ENCODE peak calls at places on chromosomes 13 and 19, in six cellular contexts. G is A673, S is heart right ventricle, J is astrocyte of the spinal cord, N is RWPE1, R is H9. D is an unnamed sample.

GRCh38 chr13:77000475-77000874 is 8.6 kb downstream of the CLN5 start:
- DNase-seq in S (no peak), G (peak; percentile 29), R (no peak), J (peak; percentile 25), N (no peak), D (no peak)

GRCh38 chr13:30477346-30478235 is 11.9 kb upstream of the HMGB1 start:
- DNase-seq in G (no peak), R (peak; percentile 67), S (no peak), J (no peak), N (no peak), D (no peak)

GRCh38 chr13:109644069-109644750 is 142.2 kb downstream of the IRS2 start:
- DNase-seq in S (no peak), N (no peak), R (no peak), G (no peak), J (no peak), D (no peak)

GRCh38 chr19:40650749-40651305 is 39.6 kb downstream of the NUMBL start:
- DNase-seq in R (no peak), S (no peak), J (peak; percentile 73), N (no peak), G (no peak), D (no peak)

GRCh38 chr13:102197193-102197592 is 204.7 kb downstream of the FGF14 start:
- DNase-seq in N (no peak), S (no peak), R (peak; percentile 45), J (peak; percentile 10), G (peak; percentile 78), D (no peak)

GRCh38 chr19:4968462-4969291 is at the start of gene KDM4B:
- DNase-seq in R (peak; percentile 100), S (peak; percentile 99), G (peak; percentile 99), N (peak; percentile 99), J (peak; percentile 100), D (peak; percentile 99)

GRCh38 chr13:87093399-87093798 is 577.8 kb upstream of the SLITRK5 start:
- DNase-seq in G (no peak), S (no peak), N (no peak), R (no peak), J (no peak), D (no peak)

GRCh38 chr19:5216141-5216847 is 124.3 kb downstream of the PTPRS start:
- DNase-seq in S (no peak), R (no peak), N (no peak), J (no peak), G (no peak), D (no peak)

GRCh38 chr13:97932006-97932405 is 21.5 kb upstream of the IPO5 start:
- DNase-seq in R (no peak), S (no peak), J (no peak), N (no peak), G (no peak), D (no peak)

GRCh38 chr19:1907563-1908363 is 2.6 kb downstream of the ADAT3 start:
- DNase-seq in R (no peak), J (no peak), G (no peak), N (peak; percentile 50), S (no peak), D (no peak)

GRCh38 chr19:35266904-35267817 is 1.6 kb upstream of the USF2 start:
- DNase-seq in G (peak; percentile 32), J (no peak), R (peak; percentile 51), S (peak; percentile 68), N (no peak), D (no peak)

GRCh38 chr13:50990050-50990449 is 80.5 kb downstream of the RNASEH2B start:
- DNase-seq in S (no peak), G (no peak), N (no peak), J (no peak), R (no peak), D (no peak)

GRCh38 chr13:24270639-24271131 is 38.7 kb upstream of the C1QTNF9 start:
- DNase-seq in J (peak; percentile 61), R (no peak), G (peak; percentile 74), N (no peak), S (peak; percentile 68), D (no peak)

GRCh38 chr13:94345374-94346195 is 133.9 kb downstream of the DCT start:
- DNase-seq in G (peak; percentile 87), S (no peak), R (no peak), J (peak; percentile 54), N (peak; percentile 58), D (no peak)

GRCh38 chr19:14394167-14394566 is 12.9 kb downstream of the ADGRE5 start:
- DNase-seq in N (no peak), S (no peak), R (no peak), G (no peak), J (no peak), D (no peak)

GRCh38 chr13:45936621-45937020 is 85.1 kb upstream of the SIAH3 start:
- DNase-seq in J (no peak), S (no peak), N (no peak), R (no peak), G (no peak), D (no peak)

GRCh38 chr13:46211116-46211515 is 612 bp upstream of the LRRC63 start:
- DNase-seq in N (peak; percentile 9), J (peak; percentile 2), R (no peak), G (peak; percentile 67), S (no peak), D (no peak)

GRCh38 chr19:31432411-31432810 is 83.2 kb upstream of the TSHZ3 start:
- DNase-seq in J (no peak), S (no peak), N (no peak), G (no peak), R (no peak), D (no peak)

GRCh38 chr19:3986260-3987041 is 1.2 kb upstream of the EEF2 start:
- DNase-seq in R (peak; percentile 81), N (peak; percentile 57), J (peak; percentile 77), G (peak; percentile 92), S (no peak), D (no peak)

GRCh38 chr19:36526581-36526980 is 1.5 kb downstream of the ZNF260 start:
- DNase-seq in N (no peak), S (no peak), R (no peak), G (no peak), J (no peak), D (no peak)

GRCh38 chr13:98260357-98261164 is 83.5 kb upstream of the RNF113B start:
- DNase-seq in S (no peak), G (no peak), N (no peak), R (no peak), J (no peak), D (no peak)

GRCh38 chr13:71578048-71578447 is 289.0 kb downstream of the DACH1 start:
- DNase-seq in R (no peak), J (no peak), S (no peak), N (no peak), G (no peak), D (no peak)

GRCh38 chr13:106602178-106602577 is 34.2 kb upstream of the ARGLU1 start:
- DNase-seq in G (no peak), J (no peak), S (no peak), R (no peak), N (no peak), D (no peak)

GRCh38 chr13:110420626-110421025 is 113.5 kb downstream of the COL4A2 start:
- DNase-seq in N (no peak), S (no peak), R (no peak), J (no peak), G (no peak), D (no peak)

GRCh38 chr13:112118451-112119064 is 51.6 kb downstream of the SOX1 start:
- DNase-seq in G (no peak), R (no peak), N (no peak), J (no peak), S (no peak), D (no peak)

GRCh38 chr13:31200636-31200970 is 828 bp downstream of the B3GLCT start:
- DNase-seq in R (peak; percentile 47), J (peak; percentile 21), S (peak; percentile 66), N (peak; percentile 25), G (peak; percentile 58), D (peak; percentile 53)

GRCh38 chr13:94558721-94559120 is 37.2 kb downstream of the TGDS start:
- DNase-seq in R (no peak), G (peak; percentile 17), N (no peak), S (no peak), J (no peak), D (no peak)

GRCh38 chr19:55018216-55018615 is 19.8 kb downstream of the GP6 start:
- DNase-seq in N (no peak), S (no peak), G (no peak), J (no peak), R (no peak), D (no peak)

GRCh38 chr13:91312324-91312723 is 35.2 kb upstream of the MIR17HG start:
- DNase-seq in J (no peak), R (no peak), G (no peak), S (no peak), N (no peak), D (no peak)

GRCh38 chr19:45090034-45090433 is 2.9 kb upstream of the PPP1R37 start:
- DNase-seq in N (no peak), R (peak; percentile 90), J (no peak), S (no peak), G (no peak), D (no peak)
- TF ChIP-seq CTCF in N (no peak), R (peak; percentile 57), J (no peak), S (no peak), G (no peak), D (no peak)

GRCh38 chr19:48509467-48510194 is 2.0 kb downstream of the LMTK3 start:
- DNase-seq in N (no peak), S (no peak), R (peak; percentile 53), J (no peak), G (peak; percentile 52), D (no peak)
- TF ChIP-seq CTCF in N (no peak), S (no peak), R (no peak), J (no peak), G (no peak), D (no peak)

GRCh38 chr19:11460207-11460606 is 20.6 kb downstream of the ELAVL3 start:
- DNase-seq in N (no peak), G (no peak), S (no peak), J (no peak), R (no peak), D (no peak)
- TF ChIP-seq CTCF in N (peak; percentile 15), G (peak; percentile 43), S (peak; percentile 25), J (no peak), R (peak; percentile 53), D (peak; percentile 29)

DNA sequence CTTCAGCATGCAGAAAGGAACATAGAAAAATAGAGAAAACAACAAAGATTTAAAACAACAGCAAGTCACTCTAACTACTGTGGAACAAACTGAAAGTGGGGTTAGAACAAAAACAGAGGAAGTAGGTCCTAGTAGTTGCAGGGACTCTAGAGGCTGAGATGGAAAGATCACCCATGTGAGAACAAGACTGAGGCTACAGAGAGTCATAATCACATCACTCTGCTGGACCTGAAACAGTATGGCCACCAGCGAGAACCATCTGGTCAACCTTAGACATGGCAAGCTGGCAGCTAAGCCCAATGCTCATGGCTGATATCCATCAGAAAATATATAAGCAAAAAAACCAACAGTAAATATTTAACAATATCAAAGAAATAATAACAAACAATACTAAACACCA is 35.8 kb upstream of the ZNF724 start:
- DNase-seq in S (no peak), N (no peak), G (no peak), J (no peak), R (no peak), D (no peak)
- TF ChIP-seq CTCF in S (no peak), N (no peak), G (no peak), J (no peak), R (no peak), D (no peak)

GRCh38 chr13:85737952-85738351 is 61.3 kb downstream of the SLITRK6 start:
- DNase-seq in S (no peak), G (no peak), N (no peak), R (no peak), J (no peak), D (no peak)
- TF ChIP-seq CTCF in S (no peak), G (no peak), N (no peak), R (peak; percentile 25), J (no peak), D (no peak)

GRCh38 chr19:48123907-48124675 is 13.5 kb upstream of the PLA2G4C start:
- DNase-seq in G (peak; percentile 70), R (no peak), J (peak; percentile 81), S (no peak), N (peak; percentile 69), D (no peak)
- TF ChIP-seq CTCF in G (no peak), R (peak; percentile 39), J (peak; percentile 33), S (no peak), N (no peak), D (peak; percentile 44)

D was measured in progenitor cell of endocrine pancreas.